ENCODE peak calls at places on chromosomes 2 and 18, in six cellular contexts. One of them, this sample, is unnamed.

GRCh38 chr2:205914198-205914597 is 171.8 kb downstream of the INO80D start:
- DNase-seq in WTC11: no peak
- DNase-seq in HTR-8/SVneo: no peak
- DNase-seq in naive thymus-derived CD8-positive, alpha-beta T cell: no peak
- DNase-seq in adrenal gland: no peak
- DNase-seq in heart right ventricle: no peak
- DNase-seq in this sample: no peak

GRCh38 chr2:124213977-124214587 is 189.0 kb downstream of the CNTNAP5 start:
- DNase-seq in adrenal gland: no peak
- DNase-seq in HTR-8/SVneo: no peak
- DNase-seq in heart right ventricle: no peak
- DNase-seq in naive thymus-derived CD8-positive, alpha-beta T cell: no peak
- DNase-seq in WTC11: no peak
- DNase-seq in this sample: no peak

GRCh38 chr2:25894135-25894830 is 16.0 kb upstream of the ASXL2 start:
- DNase-seq in HTR-8/SVneo: no peak
- DNase-seq in heart right ventricle: peak
- DNase-seq in adrenal gland: peak
- DNase-seq in naive thymus-derived CD8-positive, alpha-beta T cell: no peak
- DNase-seq in WTC11: no peak
- DNase-seq in this sample: no peak

GRCh38 chr2:222451270-222451674 is 26.9 kb downstream of the SGPP2 start:
- DNase-seq in naive thymus-derived CD8-positive, alpha-beta T cell: no peak
- DNase-seq in adrenal gland: no peak
- DNase-seq in WTC11: no peak
- DNase-seq in HTR-8/SVneo: no peak
- DNase-seq in heart right ventricle: no peak
- DNase-seq in this sample: no peak

GRCh38 chr2:163800889-163801498 is 65.2 kb upstream of the FIGN start:
- DNase-seq in WTC11: no peak
- DNase-seq in heart right ventricle: no peak
- DNase-seq in adrenal gland: no peak
- DNase-seq in naive thymus-derived CD8-positive, alpha-beta T cell: no peak
- DNase-seq in HTR-8/SVneo: peak
- DNase-seq in this sample: no peak

GRCh38 chr2:121832372-121832771 is 76.9 kb downstream of the TSN start:
- DNase-seq in naive thymus-derived CD8-positive, alpha-beta T cell: no peak
- DNase-seq in heart right ventricle: peak
- DNase-seq in adrenal gland: no peak
- DNase-seq in HTR-8/SVneo: no peak
- DNase-seq in WTC11: no peak
- DNase-seq in this sample: no peak

GRCh38 chr18:76487782-76488181 is 7.3 kb downstream of the ZNF516 start:
- DNase-seq in naive thymus-derived CD8-positive, alpha-beta T cell: no peak
- DNase-seq in adrenal gland: no peak
- DNase-seq in WTC11: no peak
- DNase-seq in heart right ventricle: no peak
- DNase-seq in HTR-8/SVneo: no peak
- DNase-seq in this sample: no peak

GRCh38 chr2:28621172-28622100 is 125.6 kb downstream of the PLB1 start:
- DNase-seq in naive thymus-derived CD8-positive, alpha-beta T cell: peak
- DNase-seq in WTC11: peak
- DNase-seq in HTR-8/SVneo: peak
- DNase-seq in adrenal gland: peak
- DNase-seq in heart right ventricle: peak
- DNase-seq in this sample: no peak

GRCh38 chr18:8279931-8280330 is 329.3 kb upstream of the RAB12 start:
- DNase-seq in HTR-8/SVneo: no peak
- DNase-seq in naive thymus-derived CD8-positive, alpha-beta T cell: no peak
- DNase-seq in adrenal gland: no peak
- DNase-seq in WTC11: no peak
- DNase-seq in heart right ventricle: no peak
- DNase-seq in this sample: no peak

GRCh38 chr2:47300609-47301276 is 102.2 kb upstream of the MSH2 start:
- DNase-seq in HTR-8/SVneo: no peak
- DNase-seq in heart right ventricle: no peak
- DNase-seq in naive thymus-derived CD8-positive, alpha-beta T cell: no peak
- DNase-seq in WTC11: no peak
- DNase-seq in adrenal gland: no peak
- DNase-seq in this sample: no peak

GRCh38 chr2:26401739-26402541 is at the start of gene DRC1:
- DNase-seq in heart right ventricle: peak
- DNase-seq in HTR-8/SVneo: peak
- DNase-seq in WTC11: peak
- DNase-seq in naive thymus-derived CD8-positive, alpha-beta T cell: no peak
- DNase-seq in adrenal gland: peak
- DNase-seq in this sample: peak

GRCh38 chr2:204860249-204860648 is 315.0 kb downstream of the PARD3B start:
- DNase-seq in WTC11: no peak
- DNase-seq in adrenal gland: no peak
- DNase-seq in HTR-8/SVneo: no peak
- DNase-seq in naive thymus-derived CD8-positive, alpha-beta T cell: no peak
- DNase-seq in heart right ventricle: no peak
- DNase-seq in this sample: no peak

GRCh38 chr2:202491514-202491913 is 115.4 kb downstream of the BMPR2 start:
- DNase-seq in HTR-8/SVneo: no peak
- DNase-seq in naive thymus-derived CD8-positive, alpha-beta T cell: no peak
- DNase-seq in heart right ventricle: no peak
- DNase-seq in WTC11: no peak
- DNase-seq in adrenal gland: no peak
- DNase-seq in this sample: no peak

GRCh38 chr2:191582355-191582754 is 95.6 kb upstream of the NABP1 start:
- DNase-seq in HTR-8/SVneo: peak
- DNase-seq in adrenal gland: no peak
- DNase-seq in naive thymus-derived CD8-positive, alpha-beta T cell: no peak
- DNase-seq in heart right ventricle: no peak
- DNase-seq in WTC11: no peak
- DNase-seq in this sample: no peak

GRCh38 chr2:215528555-215528954 is 92.7 kb upstream of the FN1 start:
- DNase-seq in HTR-8/SVneo: peak
- DNase-seq in adrenal gland: no peak
- DNase-seq in WTC11: no peak
- DNase-seq in naive thymus-derived CD8-positive, alpha-beta T cell: no peak
- DNase-seq in heart right ventricle: no peak
- DNase-seq in this sample: no peak